ENCODE peak calls at places on chromosomes 7 and 10, in ten cellular contexts. One of them, this sample, is unnamed.

GRCh38 chr10:87817291-87817872 is 644 bp downstream of the ATAD1 start:
- DNase-seq in psoas muscle: no peak
- DNase-seq in fibroblast of lung: peak
- DNase-seq in neural crest cell: no peak
- DNase-seq in astrocyte of the cerebellum: no peak
- DNase-seq in mammary epithelial cell: no peak
- DNase-seq in cardiac muscle cell: no peak
- DNase-seq in AG04449: no peak
- DNase-seq in GM20000: no peak
- DNase-seq in AG10803: no peak
- DNase-seq in this sample: no peak

GRCh38 chr7:100824499-100825214 is 2.7 kb downstream of the EPHB4 start:
- DNase-seq in psoas muscle: no peak
- DNase-seq in fibroblast of lung: no peak
- DNase-seq in neural crest cell: no peak
- DNase-seq in astrocyte of the cerebellum: no peak
- DNase-seq in mammary epithelial cell: no peak
- DNase-seq in cardiac muscle cell: no peak
- DNase-seq in AG04449: no peak
- DNase-seq in GM20000: no peak
- DNase-seq in AG10803: peak
- DNase-seq in this sample: no peak

GRCh38 chr7:18541189-18541870 is 45.8 kb downstream of the HDAC9 start:
- DNase-seq in psoas muscle: peak
- DNase-seq in fibroblast of lung: peak
- DNase-seq in neural crest cell: no peak
- DNase-seq in astrocyte of the cerebellum: no peak
- DNase-seq in mammary epithelial cell: no peak
- DNase-seq in cardiac muscle cell: no peak
- DNase-seq in AG04449: peak
- DNase-seq in GM20000: no peak
- DNase-seq in AG10803: peak
- DNase-seq in this sample: no peak

GRCh38 chr10:106555599-106555998 is 608.9 kb downstream of the SORCS1 start:
- DNase-seq in psoas muscle: no peak
- DNase-seq in fibroblast of lung: no peak
- DNase-seq in neural crest cell: no peak
- DNase-seq in astrocyte of the cerebellum: no peak
- DNase-seq in mammary epithelial cell: no peak
- DNase-seq in cardiac muscle cell: peak
- DNase-seq in AG04449: no peak
- DNase-seq in GM20000: no peak
- DNase-seq in AG10803: no peak
- DNase-seq in this sample: no peak

GRCh38 chr7:31562002-31562401 is 48.1 kb downstream of the ITPRID1 start:
- DNase-seq in psoas muscle: no peak
- DNase-seq in fibroblast of lung: no peak
- DNase-seq in neural crest cell: no peak
- DNase-seq in astrocyte of the cerebellum: no peak
- DNase-seq in mammary epithelial cell: no peak
- DNase-seq in cardiac muscle cell: no peak
- DNase-seq in AG04449: no peak
- DNase-seq in GM20000: no peak
- DNase-seq in AG10803: no peak
- DNase-seq in this sample: no peak

GRCh38 chr7:39357648-39358047 is 208.6 kb upstream of the YAE1 start:
- DNase-seq in psoas muscle: no peak
- DNase-seq in fibroblast of lung: no peak
- DNase-seq in neural crest cell: peak
- DNase-seq in astrocyte of the cerebellum: no peak
- DNase-seq in mammary epithelial cell: no peak
- DNase-seq in cardiac muscle cell: peak
- DNase-seq in AG04449: no peak
- DNase-seq in GM20000: no peak
- DNase-seq in AG10803: no peak
- DNase-seq in this sample: no peak

GRCh38 chr10:76234827-76235226 is 803.4 kb downstream of the LRMDA start:
- DNase-seq in psoas muscle: no peak
- DNase-seq in fibroblast of lung: no peak
- DNase-seq in neural crest cell: no peak
- DNase-seq in astrocyte of the cerebellum: no peak
- DNase-seq in mammary epithelial cell: no peak
- DNase-seq in cardiac muscle cell: no peak
- DNase-seq in AG04449: no peak
- DNase-seq in GM20000: no peak
- DNase-seq in AG10803: no peak
- DNase-seq in this sample: no peak

GRCh38 chr7:17301491-17302101 is 3.1 kb downstream of the AHR start:
- DNase-seq in psoas muscle: no peak
- DNase-seq in fibroblast of lung: peak
- DNase-seq in neural crest cell: peak
- DNase-seq in astrocyte of the cerebellum: no peak
- DNase-seq in mammary epithelial cell: peak
- DNase-seq in cardiac muscle cell: peak
- DNase-seq in AG04449: no peak
- DNase-seq in GM20000: no peak
- DNase-seq in AG10803: peak
- DNase-seq in this sample: no peak

GRCh38 chr7:157993406-157994105 is 594.1 kb downstream of the PTPRN2 start:
- DNase-seq in psoas muscle: no peak
- DNase-seq in fibroblast of lung: no peak
- DNase-seq in neural crest cell: no peak
- DNase-seq in astrocyte of the cerebellum: no peak
- DNase-seq in mammary epithelial cell: no peak
- DNase-seq in cardiac muscle cell: no peak
- DNase-seq in AG04449: no peak
- DNase-seq in GM20000: no peak
- DNase-seq in AG10803: no peak
- DNase-seq in this sample: no peak

DNA sequence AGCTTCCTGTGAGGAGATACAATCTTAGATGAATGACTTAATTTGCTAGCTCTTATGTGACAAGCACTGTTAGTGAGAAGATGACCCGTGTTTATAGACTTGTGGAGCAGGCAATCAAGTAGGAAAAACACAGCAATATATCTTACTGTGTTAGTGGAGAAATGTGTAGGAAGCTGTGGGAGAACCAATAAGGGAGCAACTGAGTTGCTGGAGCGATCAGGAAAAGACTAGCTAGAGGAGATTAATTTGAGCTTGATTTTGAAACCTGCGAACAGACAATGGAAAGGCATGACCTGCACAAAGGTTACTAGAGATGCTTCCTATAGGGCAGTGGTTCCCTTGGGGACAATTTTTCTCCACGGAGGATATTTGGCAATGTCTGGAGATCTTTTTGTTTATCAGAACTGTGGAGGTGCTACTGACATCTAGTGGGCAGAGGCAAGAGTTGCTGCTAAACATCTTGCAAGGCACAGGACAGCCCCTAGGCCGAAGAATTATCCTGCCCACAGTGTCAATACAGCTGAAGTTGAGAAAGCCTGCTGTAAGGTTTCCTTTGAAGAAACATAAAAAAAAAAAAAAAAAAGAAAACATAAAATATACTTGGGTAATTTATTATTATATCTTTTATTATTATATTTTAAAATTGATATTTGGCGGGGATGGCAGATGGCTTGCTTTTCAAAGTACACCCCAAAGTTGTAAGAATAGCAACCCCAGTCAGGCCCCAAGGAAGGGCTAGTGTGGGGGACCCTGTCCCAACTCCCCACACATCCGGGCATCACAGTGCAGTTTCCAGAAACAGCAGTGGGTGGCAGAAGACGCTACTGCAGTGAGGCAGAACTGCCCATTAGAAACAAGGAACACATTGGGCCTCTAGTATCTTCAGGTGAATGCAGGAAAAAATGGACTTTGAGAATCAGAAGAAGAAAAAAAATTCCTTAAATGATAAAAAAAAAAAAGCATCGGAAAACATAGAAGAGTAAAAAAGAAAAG is 481.5 kb downstream of the SH2D4B start:
- DNase-seq in psoas muscle: no peak
- DNase-seq in fibroblast of lung: peak
- DNase-seq in neural crest cell: peak
- DNase-seq in astrocyte of the cerebellum: peak
- DNase-seq in mammary epithelial cell: peak
- DNase-seq in cardiac muscle cell: peak
- DNase-seq in AG04449: no peak
- DNase-seq in GM20000: peak
- DNase-seq in AG10803: peak
- DNase-seq in this sample: no peak
- TF ChIP-seq CTCF in psoas muscle: no peak
- TF ChIP-seq CTCF in fibroblast of lung: peak
- TF ChIP-seq CTCF in neural crest cell: peak
- TF ChIP-seq CTCF in astrocyte of the cerebellum: peak
- TF ChIP-seq CTCF in mammary epithelial cell: peak
- TF ChIP-seq CTCF in cardiac muscle cell: peak
- TF ChIP-seq CTCF in AG04449: peak
- TF ChIP-seq CTCF in GM20000: peak
- TF ChIP-seq CTCF in AG10803: peak
- TF ChIP-seq CTCF in this sample: peak

DNA sequence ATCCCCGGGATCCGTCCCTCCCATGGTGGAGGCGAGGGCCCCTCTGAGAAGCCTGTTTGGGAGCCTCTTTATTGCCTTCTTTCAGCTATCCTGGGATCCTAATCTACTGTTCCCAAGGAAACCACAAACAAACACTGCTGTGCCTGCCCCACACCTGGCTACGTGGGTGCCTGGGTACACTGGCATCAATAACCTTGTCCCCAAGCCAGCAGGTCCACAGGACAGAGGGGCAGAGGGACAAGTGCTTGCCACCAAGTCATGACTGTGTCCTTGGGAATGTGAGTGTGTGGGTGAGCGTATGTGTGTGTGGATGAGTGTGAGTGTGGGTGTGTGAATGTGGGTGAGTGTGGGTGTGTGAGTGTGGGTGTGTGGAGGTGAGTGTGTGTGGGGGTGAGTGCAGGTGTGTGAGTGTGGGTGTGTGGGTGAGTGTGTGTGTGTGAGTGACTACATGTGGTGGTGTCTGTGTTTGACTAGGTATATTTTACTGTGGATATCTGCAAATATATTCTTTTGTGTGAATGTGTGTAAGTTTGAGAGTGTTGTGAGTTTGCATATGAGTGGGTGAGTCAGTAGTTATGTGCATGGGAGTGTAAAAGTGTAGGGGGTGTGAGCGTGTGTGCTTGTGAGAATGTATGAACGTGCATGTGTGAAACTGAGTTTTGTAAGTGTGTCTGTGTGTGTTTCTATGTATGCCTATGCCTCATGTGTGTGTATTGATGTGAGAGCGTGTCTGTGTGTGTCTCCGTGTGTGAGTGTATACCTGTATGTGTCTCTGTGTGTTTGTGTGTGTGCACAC is 96.1 kb downstream of the TNS3 start:
- DNase-seq in psoas muscle: no peak
- DNase-seq in fibroblast of lung: peak
- DNase-seq in neural crest cell: no peak
- DNase-seq in astrocyte of the cerebellum: no peak
- DNase-seq in mammary epithelial cell: no peak
- DNase-seq in cardiac muscle cell: no peak
- DNase-seq in AG04449: no peak
- DNase-seq in GM20000: no peak
- DNase-seq in AG10803: peak
- DNase-seq in this sample: no peak
- TF ChIP-seq CTCF in psoas muscle: no peak
- TF ChIP-seq CTCF in fibroblast of lung: no peak
- TF ChIP-seq CTCF in neural crest cell: no peak
- TF ChIP-seq CTCF in astrocyte of the cerebellum: no peak
- TF ChIP-seq CTCF in mammary epithelial cell: no peak
- TF ChIP-seq CTCF in cardiac muscle cell: no peak
- TF ChIP-seq CTCF in AG04449: no peak
- TF ChIP-seq CTCF in GM20000: no peak
- TF ChIP-seq CTCF in AG10803: no peak
- TF ChIP-seq CTCF in this sample: no peak

GRCh38 chr7:142908921-142909870 is 23.7 kb upstream of the TRPV6 start:
- DNase-seq in psoas muscle: no peak
- DNase-seq in fibroblast of lung: no peak
- DNase-seq in neural crest cell: no peak
- DNase-seq in astrocyte of the cerebellum: no peak
- DNase-seq in mammary epithelial cell: no peak
- DNase-seq in cardiac muscle cell: peak
- DNase-seq in AG04449: no peak
- DNase-seq in GM20000: peak
- DNase-seq in AG10803: peak
- DNase-seq in this sample: no peak
- TF ChIP-seq CTCF in psoas muscle: no peak
- TF ChIP-seq CTCF in fibroblast of lung: no peak
- TF ChIP-seq CTCF in neural crest cell: peak
- TF ChIP-seq CTCF in astrocyte of the cerebellum: no peak
- TF ChIP-seq CTCF in mammary epithelial cell: peak
- TF ChIP-seq CTCF in cardiac muscle cell: peak
- TF ChIP-seq CTCF in AG04449: no peak
- TF ChIP-seq CTCF in GM20000: peak
- TF ChIP-seq CTCF in AG10803: peak
- TF ChIP-seq CTCF in this sample: no peak

GRCh38 chr7:135662373-135663114 is at the start of gene STMP1:
- DNase-seq in psoas muscle: peak
- DNase-seq in fibroblast of lung: peak
- DNase-seq in neural crest cell: peak
- DNase-seq in astrocyte of the cerebellum: peak
- DNase-seq in mammary epithelial cell: peak
- DNase-seq in cardiac muscle cell: peak
- DNase-seq in AG04449: peak
- DNase-seq in GM20000: peak
- DNase-seq in AG10803: peak
- DNase-seq in this sample: peak

GRCh38 chr7:135659159-135659837 is 3.0 kb upstream of the STMP1 start:
- DNase-seq in psoas muscle: no peak
- DNase-seq in fibroblast of lung: peak
- DNase-seq in neural crest cell: no peak
- DNase-seq in astrocyte of the cerebellum: no peak
- DNase-seq in mammary epithelial cell: no peak
- DNase-seq in cardiac muscle cell: no peak
- DNase-seq in AG04449: no peak
- DNase-seq in GM20000: no peak
- DNase-seq in AG10803: no peak
- DNase-seq in this sample: no peak

GRCh38 chr7:135661311-135662122 is 797 bp upstream of the STMP1 start:
- DNase-seq in psoas muscle: no peak
- DNase-seq in fibroblast of lung: no peak
- DNase-seq in neural crest cell: no peak
- DNase-seq in astrocyte of the cerebellum: no peak
- DNase-seq in mammary epithelial cell: peak
- DNase-seq in cardiac muscle cell: no peak
- DNase-seq in AG04449: no peak
- DNase-seq in GM20000: no peak
- DNase-seq in AG10803: no peak
- DNase-seq in this sample: no peak

GRCh38 chr7:135664046-135664589 is 1.8 kb downstream of the STMP1 start:
- DNase-seq in psoas muscle: no peak
- DNase-seq in fibroblast of lung: peak
- DNase-seq in neural crest cell: no peak
- DNase-seq in astrocyte of the cerebellum: no peak
- DNase-seq in mammary epithelial cell: peak
- DNase-seq in cardiac muscle cell: no peak
- DNase-seq in AG04449: no peak
- DNase-seq in GM20000: no peak
- DNase-seq in AG10803: peak
- DNase-seq in this sample: no peak

DNA sequence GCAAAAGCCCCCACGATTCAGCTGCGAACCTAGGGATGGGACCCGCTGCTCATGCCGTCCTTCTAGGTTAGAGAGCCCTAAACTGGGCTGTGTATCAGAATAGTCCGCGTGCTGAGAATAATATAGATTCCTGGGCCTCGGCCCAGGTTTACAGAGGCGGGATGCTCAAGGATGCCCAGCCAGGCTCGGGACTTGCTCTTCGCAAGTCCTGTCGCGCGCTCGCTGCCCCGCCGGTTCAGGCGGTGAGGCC is 266 bp upstream of the STMP1 start:
- DNase-seq in psoas muscle: no peak
- DNase-seq in fibroblast of lung: no peak
- DNase-seq in neural crest cell: no peak
- DNase-seq in astrocyte of the cerebellum: no peak
- DNase-seq in mammary epithelial cell: no peak
- DNase-seq in cardiac muscle cell: no peak
- DNase-seq in AG04449: no peak
- DNase-seq in GM20000: no peak
- DNase-seq in AG10803: no peak
- DNase-seq in this sample: no peak
- TF ChIP-seq CTCF in psoas muscle: peak
- TF ChIP-seq CTCF in fibroblast of lung: no peak
- TF ChIP-seq CTCF in neural crest cell: no peak
- TF ChIP-seq CTCF in astrocyte of the cerebellum: no peak
- TF ChIP-seq CTCF in mammary epithelial cell: no peak
- TF ChIP-seq CTCF in cardiac muscle cell: no peak
- TF ChIP-seq CTCF in AG04449: no peak
- TF ChIP-seq CTCF in GM20000: peak
- TF ChIP-seq CTCF in AG10803: no peak
- TF ChIP-seq CTCF in this sample: no peak